ENCODE peak calls at places on chromosomes 11 and 22, in seven cellular contexts. K is SK-N-SH, P is HCT116, R is H1, X is K562, L is HepG2, T is GM12878. C is an unnamed sample.

GRCh38 chr22:23583153-23583552 is 3.1 kb upstream of the IGLL1 start:
- DNase-seq in K (no peak), P (no peak), R (no peak), X (no peak), L (no peak), T (no peak), C (no peak)

GRCh38 chr22:22565991-22566390 is 6.9 kb upstream of the PRAME start:
- DNase-seq in K (no peak), P (no peak), R (no peak), X (no peak), L (no peak), T (no peak), C (no peak)

GRCh38 chr11:19407692-19408091 is 166.9 kb upstream of the E2F8 start:
- DNase-seq in K (no peak), P (no peak), R (no peak), X (peak), L (no peak), T (no peak), C (no peak)

GRCh38 chr11:57616595-57616994 is 19.1 kb downstream of the SERPING1 start:
- DNase-seq in K (no peak), P (no peak), R (no peak), X (no peak), L (no peak), T (no peak), C (no peak)

GRCh38 chr11:134560566-134561347 is 148.7 kb upstream of the B3GAT1 start:
- DNase-seq in K (peak), P (no peak), R (peak), X (no peak), L (no peak), T (no peak), C (no peak)

GRCh38 chr11:17538731-17539130 is 5.5 kb downstream of the USH1C start:
- DNase-seq in K (no peak), P (no peak), R (no peak), X (no peak), L (no peak), T (no peak), C (no peak)

GRCh38 chr11:131622193-131622592 is 251.8 kb downstream of the NTM start:
- DNase-seq in K (no peak), P (no peak), R (no peak), X (no peak), L (no peak), T (no peak), C (no peak)

GRCh38 chr11:18088974-18089373 is 16.9 kb downstream of the SAAL1 start:
- DNase-seq in K (no peak), P (no peak), R (no peak), X (no peak), L (no peak), T (no peak), C (no peak)

GRCh38 chr11:13354335-13354734 is 76.7 kb downstream of the BMAL1 start:
- DNase-seq in K (no peak), P (no peak), R (no peak), X (peak), L (no peak), T (no peak), C (peak)

GRCh38 chr11:19013181-19013857 is 47.2 kb downstream of the MRGPRX2 start:
- DNase-seq in K (no peak), P (no peak), R (peak), X (no peak), L (no peak), T (no peak), C (no peak)

GRCh38 chr11:122439911-122440782 is 215.4 kb upstream of the UBASH3B start:
- DNase-seq in K (peak), P (no peak), R (peak), X (no peak), L (peak), T (no peak), C (peak)

GRCh38 chr11:130068546-130068985 is 1.1 kb upstream of the APLP2 start:
- DNase-seq in K (no peak), P (no peak), R (no peak), X (no peak), L (peak), T (no peak), C (no peak)

GRCh38 chr22:35531695-35532094 is 8.9 kb upstream of the RASD2 start:
- DNase-seq in K (no peak), P (no peak), R (no peak), X (no peak), L (no peak), T (no peak), C (no peak)

GRCh38 chr22:50314455-50315288 is 7.2 kb upstream of the PLXNB2 start:
- DNase-seq in K (peak), P (no peak), R (peak), X (peak), L (no peak), T (peak), C (no peak)

GRCh38 chr11:102293873-102294601 is 23.2 kb upstream of the BIRC3 start:
- DNase-seq in K (no peak), P (peak), R (no peak), X (no peak), L (peak), T (no peak), C (no peak)

GRCh38 chr11:130858215-130858614 is 58.1 kb downstream of the SNX19 start:
- DNase-seq in K (peak), P (peak), R (no peak), X (peak), L (no peak), T (no peak), C (peak)

GRCh38 chr22:31124290-31124689 is 1.5 kb downstream of the INPP5J start:
- DNase-seq in K (no peak), P (no peak), R (no peak), X (no peak), L (no peak), T (no peak), C (no peak)

GRCh38 chr22:19174106-19175025 is 4.2 kb downstream of the SLC25A1 start:
- DNase-seq in K (no peak), P (no peak), R (peak), X (no peak), L (peak), T (peak), C (no peak)

GRCh38 chr11:48094643-48095339 is 114.4 kb downstream of the PTPRJ start:
- DNase-seq in K (no peak), P (no peak), R (peak), X (no peak), L (no peak), T (no peak), C (no peak)

GRCh38 chr11:2581151-2581930 is 118.5 kb downstream of the KCNQ1OT1 start:
- DNase-seq in K (peak), P (no peak), R (no peak), X (no peak), L (no peak), T (no peak), C (no peak)

GRCh38 chr11:58576792-58577440 is 1.3 kb upstream of the LPXN start:
- DNase-seq in K (peak), P (no peak), R (no peak), X (no peak), L (peak), T (no peak), C (peak)

GRCh38 chr22:19432092-19432844 is at the start of gene MRPL40:
- DNase-seq in K (peak), P (peak), R (peak), X (peak), L (peak), T (peak), C (peak)

GRCh38 chr11:32779131-32779530 is 15.3 kb downstream of the CCDC73 start:
- DNase-seq in K (no peak), P (no peak), R (no peak), X (no peak), L (no peak), T (no peak), C (no peak)

GRCh38 chr11:26779466-26779865 is 57.6 kb upstream of the SLC5A12 start:
- DNase-seq in K (no peak), P (no peak), R (no peak), X (no peak), L (no peak), T (no peak), C (no peak)

GRCh38 chr11:37512156-37512780 is 914.2 kb upstream of the RAG2 start:
- DNase-seq in K (no peak), P (no peak), R (no peak), X (no peak), L (no peak), T (no peak), C (no peak)

GRCh38 chr11:65661599-65662246 is 993 bp downstream of the RELA start:
- DNase-seq in K (no peak), P (no peak), R (no peak), X (no peak), L (no peak), T (no peak), C (no peak)
- TF ChIP-seq JUND in K (no peak), P (no peak), R (no peak), X (no peak), L (no peak), T (no peak), C (no peak)

GRCh38 chr22:45450101-45450785 is 36.8 kb downstream of the RIBC2 start:
- DNase-seq in K (no peak), P (no peak), R (no peak), X (no peak), L (no peak), T (no peak), C (no peak)
- TF ChIP-seq JUND in K (no peak), P (no peak), R (no peak), X (no peak), L (no peak), T (no peak), C (no peak)

DNA sequence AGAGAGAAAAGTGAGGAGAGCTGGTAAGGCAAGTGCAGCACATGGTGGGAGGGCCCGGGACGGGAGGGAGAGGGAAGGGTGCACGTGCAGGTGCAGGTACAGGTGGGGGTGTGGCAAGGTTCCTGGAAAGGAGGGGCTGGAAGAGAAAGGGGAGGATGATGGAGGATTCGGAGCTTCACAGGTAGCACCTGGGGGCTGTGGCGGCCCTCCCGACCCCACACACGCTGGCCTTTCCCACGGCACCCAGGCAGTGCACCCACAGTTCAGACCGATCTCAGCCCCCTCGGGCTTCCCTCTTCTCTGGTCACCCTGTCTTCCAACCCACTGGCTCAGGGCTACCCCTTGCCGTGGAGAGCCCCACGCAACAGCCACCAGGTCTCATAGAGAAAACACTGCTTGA is 67.4 kb upstream of the A4GALT start:
- DNase-seq in K (no peak), P (no peak), R (no peak), X (no peak), L (no peak), T (no peak), C (no peak)
- TF ChIP-seq JUND in K (no peak), P (no peak), R (no peak), X (no peak), L (no peak), T (no peak), C (no peak)

GRCh38 chr11:109034341-109034696 is 369.4 kb downstream of the DDX10 start:
- DNase-seq in K (no peak), P (no peak), R (no peak), X (no peak), L (no peak), T (no peak), C (no peak)
- TF ChIP-seq JUND in K (peak), P (no peak), R (no peak), X (no peak), L (no peak), T (no peak), C (no peak)

DNA sequence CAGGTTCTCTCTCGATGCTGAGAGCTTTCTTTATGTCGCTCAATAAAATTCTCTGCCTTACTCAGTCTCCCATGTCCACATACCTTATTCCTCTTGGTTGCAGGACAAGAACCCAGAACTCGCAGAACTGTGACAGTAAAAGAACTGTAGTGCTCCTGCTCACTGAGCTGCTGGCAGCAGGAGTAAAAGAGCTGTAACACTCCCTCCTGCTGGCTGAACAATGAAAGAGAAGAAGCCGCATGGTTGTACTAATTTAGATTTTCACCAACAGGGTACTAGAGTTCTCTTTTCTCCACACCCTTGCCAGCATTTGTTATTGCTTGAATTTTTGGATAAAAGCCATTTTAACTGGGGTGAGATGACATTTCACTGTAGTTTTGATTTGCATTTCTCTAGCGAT is 433.2 kb downstream of the GUCY1A2 start:
- DNase-seq in K (peak), P (no peak), R (no peak), X (no peak), L (peak), T (no peak), C (peak)
- TF ChIP-seq JUND in K (no peak), P (no peak), R (no peak), X (no peak), L (no peak), T (no peak), C (no peak)

GRCh38 chr22:37371491-37371890 is 55.8 kb downstream of the ELFN2 start:
- DNase-seq in K (peak), P (no peak), R (no peak), X (no peak), L (no peak), T (no peak), C (no peak)

GRCh38 chr22:37368058-37368457 is 59.2 kb downstream of the ELFN2 start:
- DNase-seq in K (no peak), P (no peak), R (no peak), X (no peak), L (no peak), T (no peak), C (no peak)

GRCh38 chr22:37369536-37369935 is 57.7 kb downstream of the ELFN2 start:
- DNase-seq in K (no peak), P (no peak), R (no peak), X (no peak), L (no peak), T (no peak), C (no peak)

GRCh38 chr22:37371911-37372310 is 55.4 kb downstream of the ELFN2 start:
- DNase-seq in K (no peak), P (no peak), R (no peak), X (no peak), L (no peak), T (no peak), C (no peak)

DNA sequence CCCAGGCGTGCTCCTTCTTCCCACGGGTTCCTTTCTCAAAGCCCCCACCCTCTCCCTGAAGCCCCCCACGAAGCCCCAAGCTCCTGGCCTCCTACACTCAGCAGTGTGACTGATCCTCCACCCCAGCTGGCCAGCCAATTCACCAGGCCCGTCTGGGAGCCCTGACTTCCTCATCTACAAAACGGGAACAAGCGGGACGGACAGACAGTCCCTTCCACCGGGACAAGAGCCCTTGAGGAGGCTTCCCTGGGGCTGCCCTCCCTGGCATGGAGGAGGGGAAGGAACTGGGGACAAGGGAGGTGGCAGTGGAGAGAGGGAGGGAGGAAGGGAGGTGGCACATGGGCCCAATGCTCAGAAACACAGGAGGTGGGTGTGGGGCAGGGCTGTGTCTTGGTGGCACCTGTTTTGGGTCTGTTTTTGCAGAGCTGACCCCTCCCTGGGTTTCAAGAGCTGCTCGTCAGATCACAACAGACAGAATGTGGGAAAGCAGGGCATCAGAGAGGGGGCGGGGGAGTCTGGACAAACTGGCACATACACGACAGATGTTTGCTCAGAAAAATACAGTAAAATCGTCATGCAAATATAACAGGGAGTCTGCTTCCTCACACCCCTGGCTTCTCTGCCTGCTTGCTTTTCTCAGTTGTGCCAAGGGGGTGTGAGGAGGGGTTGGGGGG is 56.8 kb downstream of the ELFN2 start:
- DNase-seq in K (no peak), P (no peak), R (no peak), X (no peak), L (no peak), T (no peak), C (no peak)
- TF ChIP-seq JUND in K (no peak), P (no peak), R (no peak), X (no peak), L (no peak), T (no peak), C (no peak)

GRCh38 chr11:67466367-67466766 is 2.7 kb downstream of the TMEM134 start:
- DNase-seq in K (no peak), P (no peak), R (no peak), X (no peak), L (no peak), T (no peak), C (no peak)
- TF ChIP-seq JUND in K (no peak), P (no peak), R (no peak), X (no peak), L (no peak), T (no peak), C (no peak)

DNA sequence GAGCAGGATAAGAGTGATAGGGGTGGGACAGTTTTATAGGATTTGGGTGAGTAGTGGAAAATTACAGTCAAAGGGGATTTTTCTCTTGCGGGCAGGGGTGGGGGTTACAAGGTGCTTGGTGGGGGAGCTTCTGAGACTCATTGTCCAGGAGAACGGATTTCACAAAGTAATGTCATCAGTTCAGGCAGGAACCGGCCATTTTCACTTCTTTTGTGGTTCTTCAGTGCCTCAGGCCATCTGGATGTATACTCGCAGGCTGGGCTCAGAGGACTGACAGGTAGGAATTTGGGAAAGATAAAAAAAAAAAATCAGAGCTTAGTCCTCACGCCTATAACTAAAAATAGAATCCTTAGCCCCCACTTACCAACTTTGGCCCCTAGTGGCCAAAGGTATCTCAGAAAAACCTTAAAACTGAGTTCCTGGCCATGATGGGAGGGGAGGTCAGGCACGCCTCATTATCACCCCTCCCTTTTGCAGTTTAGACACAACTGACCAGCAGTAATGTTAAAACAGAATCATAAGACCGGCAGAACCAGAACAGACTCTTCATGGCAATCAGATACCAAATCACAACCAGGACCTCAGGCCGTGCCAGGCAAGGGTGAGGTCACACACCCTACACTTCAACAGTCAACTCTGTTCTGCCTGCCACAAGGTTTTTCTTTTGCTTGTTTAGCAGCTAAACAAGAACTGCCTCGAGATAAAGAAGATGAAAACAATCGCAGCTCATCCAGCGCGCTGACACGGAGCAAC is 8.9 kb upstream of the APOBEC3G start:
- DNase-seq in K (no peak), P (no peak), R (no peak), X (no peak), L (no peak), T (no peak), C (peak)
- TF ChIP-seq JUND in K (no peak), P (no peak), R (no peak), X (no peak), L (no peak), T (no peak), C (no peak)

GRCh38 chr11:66981976-66982578 is 7.0 kb downstream of the C11orf86 start:
- DNase-seq in K (peak), P (peak), R (no peak), X (peak), L (peak), T (no peak), C (no peak)
- TF ChIP-seq JUND in K (no peak), P (no peak), R (no peak), X (peak), L (no peak), T (no peak), C (no peak)

C was measured in T47D.